ENCODE peak calls at places on chromosomes 12 and 14, in seven cellular contexts. One of them, this sample, is unnamed.

GRCh38 chr14:66001356-66001755 is 484.8 kb upstream of the CCDC196 start:
- DNase-seq in upper lobe of left lung: peak; percentile 62
- DNase-seq in left ventricle myocardium inferior: no peak
- DNase-seq in neuronal stem cell: no peak
- DNase-seq in stimulated activated CD4-positive, alpha-beta T cell treated with anti-CD3 and anti-CD28 coated beads, Interleukin-4, amount 100 ng/mL, for 1 hour: no peak
- DNase-seq in Right ventricle myocardium superior: no peak
- DNase-seq in iPS-NIHi11: no peak
- DNase-seq in this sample: no peak

GRCh38 chr14:98278805-98279204 is 993.2 kb downstream of the BCL11B start:
- DNase-seq in upper lobe of left lung: no peak
- DNase-seq in left ventricle myocardium inferior: no peak
- DNase-seq in neuronal stem cell: no peak
- DNase-seq in stimulated activated CD4-positive, alpha-beta T cell treated with anti-CD3 and anti-CD28 coated beads, Interleukin-4, amount 100 ng/mL, for 1 hour: no peak
- DNase-seq in Right ventricle myocardium superior: no peak
- DNase-seq in iPS-NIHi11: no peak
- DNase-seq in this sample: no peak

GRCh38 chr12:25135531-25136154 is 59.3 kb downstream of the DNAI7 start:
- DNase-seq in upper lobe of left lung: no peak
- DNase-seq in left ventricle myocardium inferior: no peak
- DNase-seq in neuronal stem cell: no peak
- DNase-seq in stimulated activated CD4-positive, alpha-beta T cell treated with anti-CD3 and anti-CD28 coated beads, Interleukin-4, amount 100 ng/mL, for 1 hour: peak; percentile 15
- DNase-seq in Right ventricle myocardium superior: no peak
- DNase-seq in iPS-NIHi11: no peak
- DNase-seq in this sample: no peak

GRCh38 chr12:57006809-57007475 is 596 bp upstream of the ZBTB39 start:
- DNase-seq in upper lobe of left lung: no peak
- DNase-seq in left ventricle myocardium inferior: no peak
- DNase-seq in neuronal stem cell: no peak
- DNase-seq in stimulated activated CD4-positive, alpha-beta T cell treated with anti-CD3 and anti-CD28 coated beads, Interleukin-4, amount 100 ng/mL, for 1 hour: peak; percentile 44
- DNase-seq in Right ventricle myocardium superior: no peak
- DNase-seq in iPS-NIHi11: no peak
- DNase-seq in this sample: no peak

GRCh38 chr12:47078733-47079364 is 572 bp upstream of the PCED1B start:
- DNase-seq in upper lobe of left lung: peak; percentile 42
- DNase-seq in left ventricle myocardium inferior: no peak
- DNase-seq in neuronal stem cell: no peak
- DNase-seq in stimulated activated CD4-positive, alpha-beta T cell treated with anti-CD3 and anti-CD28 coated beads, Interleukin-4, amount 100 ng/mL, for 1 hour: peak; percentile 38
- DNase-seq in Right ventricle myocardium superior: peak; percentile 47
- DNase-seq in iPS-NIHi11: no peak
- DNase-seq in this sample: no peak

GRCh38 chr12:95607642-95608041 is 56.4 kb upstream of the USP44 start:
- DNase-seq in upper lobe of left lung: no peak
- DNase-seq in left ventricle myocardium inferior: no peak
- DNase-seq in neuronal stem cell: no peak
- DNase-seq in stimulated activated CD4-positive, alpha-beta T cell treated with anti-CD3 and anti-CD28 coated beads, Interleukin-4, amount 100 ng/mL, for 1 hour: no peak
- DNase-seq in Right ventricle myocardium superior: no peak
- DNase-seq in iPS-NIHi11: no peak
- DNase-seq in this sample: no peak

GRCh38 chr12:41942355-41942754 is 202.3 kb downstream of the GXYLT1 start:
- DNase-seq in upper lobe of left lung: no peak
- DNase-seq in left ventricle myocardium inferior: no peak
- DNase-seq in neuronal stem cell: no peak
- DNase-seq in stimulated activated CD4-positive, alpha-beta T cell treated with anti-CD3 and anti-CD28 coated beads, Interleukin-4, amount 100 ng/mL, for 1 hour: no peak
- DNase-seq in Right ventricle myocardium superior: no peak
- DNase-seq in iPS-NIHi11: no peak
- DNase-seq in this sample: peak; percentile 3

GRCh38 chr12:121595520-121595919 is 14.7 kb upstream of the KDM2B start:
- DNase-seq in upper lobe of left lung: no peak
- DNase-seq in left ventricle myocardium inferior: no peak
- DNase-seq in neuronal stem cell: no peak
- DNase-seq in stimulated activated CD4-positive, alpha-beta T cell treated with anti-CD3 and anti-CD28 coated beads, Interleukin-4, amount 100 ng/mL, for 1 hour: no peak
- DNase-seq in Right ventricle myocardium superior: no peak
- DNase-seq in iPS-NIHi11: no peak
- DNase-seq in this sample: no peak

GRCh38 chr14:94144765-94145164 is 15.4 kb upstream of the IFI27L2 start:
- DNase-seq in upper lobe of left lung: peak; percentile 71
- DNase-seq in left ventricle myocardium inferior: no peak
- DNase-seq in neuronal stem cell: no peak
- DNase-seq in stimulated activated CD4-positive, alpha-beta T cell treated with anti-CD3 and anti-CD28 coated beads, Interleukin-4, amount 100 ng/mL, for 1 hour: no peak
- DNase-seq in Right ventricle myocardium superior: no peak
- DNase-seq in iPS-NIHi11: peak; percentile 37
- DNase-seq in this sample: peak; percentile 58

GRCh38 chr14:97456958-97457357 is 659.8 kb downstream of the VRK1 start:
- DNase-seq in upper lobe of left lung: no peak
- DNase-seq in left ventricle myocardium inferior: no peak
- DNase-seq in neuronal stem cell: no peak
- DNase-seq in stimulated activated CD4-positive, alpha-beta T cell treated with anti-CD3 and anti-CD28 coated beads, Interleukin-4, amount 100 ng/mL, for 1 hour: peak; percentile 65
- DNase-seq in Right ventricle myocardium superior: no peak
- DNase-seq in iPS-NIHi11: no peak
- DNase-seq in this sample: no peak

This sample was measured in NCI-H524.